ENCODE peak calls at places on chromosomes 4 and X, in eight cellular contexts. Y, X, P, J, D, U, I and V are unnamed samples.
A peak's percentile ranks its signal among the peaks of the same experiment; 100 is the strongest.

GRCh38 chr4:56512166-56512565 is 6.6 kb downstream of the ARL9 start:
- DNase-seq in P (no peak), U (no peak), I (no peak), Y (no peak), J (no peak), D (no peak), X (no peak), V (no peak)

GRCh38 chr4:150001815-150002214 is 76.4 kb upstream of the DCLK2 start:
- DNase-seq in U (no peak), P (no peak), X (peak; percentile 36), Y (no peak), D (no peak), J (peak; percentile 24), I (no peak), V (no peak)

GRCh38 chrX:16528620-16529019 is 121.3 kb upstream of the S100G start:
- DNase-seq in Y (no peak), X (no peak), P (no peak), D (no peak), J (no peak), I (no peak), U (no peak), V (no peak)

GRCh38 chrX:2928583-2929434 is at the start of gene ARSD:
- DNase-seq in D (peak; percentile 19), I (peak; percentile 55), Y (peak; percentile 92), X (peak; percentile 97), P (peak; percentile 97), J (peak; percentile 88), U (peak; percentile 86), V (peak; percentile 35)

GRCh38 chrX:149865390-149865789 is 15.6 kb upstream of the MAGEA8 start:
- DNase-seq in X (no peak), Y (no peak), I (no peak), P (no peak), J (no peak), D (no peak), U (no peak), V (no peak)

GRCh38 chr4:184994010-184994622 is 24.2 kb upstream of the HELT start:
- DNase-seq in Y (no peak), I (no peak), D (no peak), P (no peak), X (no peak), U (no peak), J (no peak), V (no peak)

GRCh38 chr4:71333960-71334951 is 4.6 kb upstream of the SLC4A4 start:
- DNase-seq in U (no peak), Y (no peak), P (peak; percentile 30), D (no peak), I (no peak), X (peak; percentile 15), J (peak; percentile 60), V (no peak)

GRCh38 chr4:47049347-47049746 is 18.0 kb downstream of the GABRB1 start:
- DNase-seq in P (no peak), D (no peak), I (no peak), Y (no peak), U (no peak), J (no peak), X (no peak), V (no peak)

GRCh38 chr4:76545161-76545884 is 110.3 kb downstream of the SHROOM3 start:
- DNase-seq in J (peak; percentile 35), P (no peak), X (peak; percentile 73), Y (no peak), D (no peak), U (no peak), I (no peak), V (no peak)

GRCh38 chr4:7928711-7929505 is 10.8 kb downstream of the AFAP1 start:
- DNase-seq in Y (no peak), D (no peak), U (no peak), J (no peak), I (peak; percentile 2), X (no peak), P (peak; percentile 16), V (no peak)
- TF ChIP-seq CTCF in Y (peak; percentile 26), D (no peak), U (no peak), J (peak; percentile 57), I (peak; percentile 25), X (peak; percentile 38), P (no peak), V (no peak)

GRCh38 chrX:121479406-121479805 is 432.0 kb downstream of the GLUD2 start:
- DNase-seq in P (no peak), U (no peak), D (no peak), Y (no peak), I (no peak), X (no peak), J (no peak), V (no peak)
- TF ChIP-seq CTCF in P (no peak), U (no peak), D (no peak), Y (no peak), I (no peak), X (no peak), J (no peak), V (no peak)

GRCh38 chrX:74490249-74490648 is 69.0 kb downstream of the SLC16A2 start:
- DNase-seq in Y (no peak), U (no peak), X (no peak), P (no peak), I (no peak), J (no peak), D (no peak), V (no peak)

GRCh38 chrX:74493806-74494205 is 72.5 kb downstream of the SLC16A2 start:
- DNase-seq in U (no peak), J (no peak), I (no peak), Y (no peak), X (no peak), P (no peak), D (no peak), V (no peak)

GRCh38 chrX:74492720-74493201 is 71.5 kb downstream of the SLC16A2 start:
- DNase-seq in U (no peak), X (no peak), D (no peak), P (no peak), I (no peak), Y (no peak), J (no peak), V (peak; percentile 15)
- TF ChIP-seq CTCF in U (no peak), X (no peak), D (no peak), P (no peak), I (peak; percentile 27), Y (no peak), J (peak; percentile 36), V (no peak)

DNA sequence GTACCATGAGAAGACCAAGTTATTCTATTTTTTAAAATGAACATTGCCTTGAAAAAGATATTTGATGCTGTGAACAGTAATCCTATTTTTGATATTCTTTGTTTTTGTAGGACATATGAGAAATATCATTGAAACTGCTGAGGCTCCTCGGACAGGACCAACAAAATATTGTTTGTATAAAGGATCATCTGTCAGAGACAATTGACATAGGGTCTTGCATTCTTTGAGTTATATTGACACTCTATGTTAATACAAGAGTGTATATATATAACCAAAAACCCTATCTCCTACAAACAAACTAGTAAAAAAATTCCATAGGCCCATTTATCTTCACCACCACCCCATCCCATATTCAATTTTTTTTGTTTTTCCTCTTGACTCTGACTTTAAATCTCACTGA is 222.7 kb downstream of the DACH2 start:
- DNase-seq in I (no peak), J (no peak), X (no peak), P (no peak), Y (no peak), U (no peak), D (no peak), V (no peak)
- TF ChIP-seq CTCF in I (no peak), J (no peak), X (no peak), P (no peak), Y (no peak), U (no peak), D (no peak), V (no peak)

GRCh38 chrX:140572724-140573123 is 67.9 kb upstream of the SOX3 start:
- DNase-seq in D (no peak), J (peak; percentile 62), I (no peak), Y (peak; percentile 22), X (peak; percentile 39), U (no peak), P (peak; percentile 61), V (no peak)
- TF ChIP-seq CTCF in D (peak; percentile 32), J (peak; percentile 77), I (peak; percentile 28), Y (peak; percentile 31), X (peak; percentile 72), U (no peak), P (peak; percentile 27), V (no peak)

GRCh38 chr4:83771113-83771705 is 235.3 kb downstream of the GPAT3 start:
- DNase-seq in I (peak; percentile 51), X (peak; percentile 72), U (no peak), Y (no peak), P (peak; percentile 57), D (peak; percentile 24), J (peak; percentile 42), V (no peak)
- TF ChIP-seq CTCF in I (peak; percentile 83), X (peak; percentile 94), U (peak; percentile 16), Y (peak; percentile 6), P (no peak), D (peak; percentile 84), J (peak; percentile 65), V (no peak)

GRCh38 chr4:158715787-158716186 is 7.4 kb downstream of the PPID start:
- DNase-seq in J (no peak), X (no peak), D (no peak), I (no peak), U (no peak), Y (no peak), P (no peak), V (no peak)

GRCh38 chr4:158714937-158715336 is 8.3 kb downstream of the PPID start:
- DNase-seq in X (no peak), P (no peak), U (no peak), J (no peak), Y (no peak), D (no peak), I (no peak), V (no peak)

GRCh38 chr4:158710814-158711213 is 12.4 kb downstream of the PPID start:
- DNase-seq in I (no peak), P (no peak), X (peak; percentile 14), Y (no peak), D (no peak), U (no peak), J (peak; percentile 19), V (no peak)
- TF ChIP-seq CTCF in I (no peak), P (no peak), X (peak; percentile 33), Y (no peak), D (peak; percentile 39), U (no peak), J (peak; percentile 44), V (no peak)

GRCh38 chrX:18389968-18390367 is 35.4 kb upstream of the CDKL5 start:
- DNase-seq in P (no peak), I (no peak), Y (no peak), J (peak; percentile 35), U (no peak), D (no peak), X (no peak), V (no peak)
- TF ChIP-seq CTCF in P (no peak), I (peak; percentile 14), Y (no peak), J (peak; percentile 57), U (no peak), D (no peak), X (no peak), V (no peak)